ENCODE peak calls at places on chromosomes 7 and 10, in seven cellular contexts. N is stomach, G is transverse colon, Y is IMR-90, R is tibial nerve, F is body of pancreas, Z is esophagus squamous epithelium. B is an unnamed sample.
A peak's percentile ranks its signal among the peaks of the same experiment; 100 is the strongest.

GRCh38 chr10:49153971-49154370 is 20.1 kb upstream of the FAM170B start:
- DNase-seq in N (no peak), G (no peak), Y (peak; percentile 79), R (no peak), F (no peak), Z (no peak), B (no peak)

GRCh38 chr7:142873281-142873784 is 12.2 kb downstream of the TRPV6 start:
- DNase-seq in N (peak; percentile 50), G (no peak), Y (no peak), R (no peak), F (peak; percentile 53), Z (no peak), B (no peak)

GRCh38 chr7:152382244-152382643 is 53.6 kb downstream of the KMT2C start:
- DNase-seq in N (no peak), G (no peak), Y (no peak), R (no peak), F (no peak), Z (no peak), B (no peak)

GRCh38 chr10:113411456-113411855 is 141.4 kb upstream of the HABP2 start:
- DNase-seq in N (no peak), G (no peak), Y (no peak), R (no peak), F (no peak), Z (no peak), B (no peak)

GRCh38 chr10:124744047-124744687 is at the start of gene FAM53B:
- DNase-seq in N (peak; percentile 87), G (peak; percentile 88), Y (peak; percentile 72), R (peak; percentile 70), F (peak; percentile 88), Z (no peak), B (peak; percentile 80)

GRCh38 chr7:156907656-156908055 is 14.7 kb upstream of the LMBR1 start:
- DNase-seq in N (no peak), G (no peak), Y (no peak), R (no peak), F (no peak), Z (no peak), B (no peak)

GRCh38 chr7:47361746-47362215 is 220.1 kb downstream of the TNS3 start:
- DNase-seq in N (peak; percentile 17), G (peak; percentile 5), Y (peak; percentile 88), R (no peak), F (no peak), Z (no peak), B (peak; percentile 21)

GRCh38 chr10:130218936-130219335 is 82.7 kb downstream of the GLRX3 start:
- DNase-seq in N (no peak), G (no peak), Y (no peak), R (no peak), F (no peak), Z (no peak), B (no peak)

GRCh38 chr7:120053390-120053961 is 219.5 kb upstream of the KCND2 start:
- DNase-seq in N (no peak), G (no peak), Y (peak; percentile 82), R (no peak), F (no peak), Z (no peak), B (no peak)

GRCh38 chr7:48087349-48087748 is 1.7 kb upstream of the UPP1 start:
- DNase-seq in N (no peak), G (no peak), Y (peak; percentile 86), R (no peak), F (no peak), Z (no peak), B (no peak)

GRCh38 chr10:69160809-69161225 is 19.2 kb upstream of the SUPV3L1 start:
- DNase-seq in N (no peak), G (no peak), Y (peak; percentile 45), R (no peak), F (no peak), Z (no peak), B (no peak)

GRCh38 chr7:66426996-66427395 is 201.7 kb upstream of the KCTD7 start:
- DNase-seq in N (no peak), G (no peak), Y (no peak), R (no peak), F (no peak), Z (no peak), B (no peak)

GRCh38 chr10:51950371-51950995 is 251.1 kb upstream of the CSTF2T start:
- DNase-seq in N (no peak), G (no peak), Y (no peak), R (no peak), F (no peak), Z (no peak), B (no peak)

DNA sequence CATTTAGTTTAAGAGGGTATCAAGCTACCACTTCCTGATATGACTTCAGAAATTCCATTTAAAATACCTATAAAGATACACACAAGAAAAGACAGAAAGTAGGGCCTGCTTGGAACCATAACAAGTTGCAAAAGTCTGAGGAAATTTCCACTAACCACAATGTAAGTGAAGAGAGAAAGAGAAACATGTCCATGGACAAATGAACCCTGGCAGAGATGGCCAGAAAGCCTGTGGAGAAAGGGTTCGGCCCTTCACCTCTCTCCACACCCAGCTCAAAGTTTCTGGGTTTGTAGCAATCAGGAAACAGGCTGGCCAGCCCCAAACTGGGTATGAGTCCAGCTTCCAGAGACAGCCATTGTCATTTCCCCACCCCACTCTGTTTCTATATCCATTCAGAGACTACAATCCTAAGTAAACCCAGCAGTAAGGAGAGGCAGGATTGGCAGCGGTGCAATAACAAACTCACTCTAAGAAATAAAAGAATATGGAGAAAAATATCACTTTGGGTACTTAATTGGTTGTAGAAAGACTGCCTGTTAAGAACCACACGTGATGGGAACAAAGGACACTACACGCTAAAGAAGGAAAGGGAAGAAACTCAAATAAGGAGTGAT is 71.1 kb downstream of the STK17A start:
- DNase-seq in N (no peak), G (no peak), Y (no peak), R (no peak), F (no peak), Z (no peak), B (no peak)
- H3K4me1 ChIP-seq in N (peaks cover 47% of the 10 kb centered on the region), G (peaks cover 50% of the 10 kb centered on the region), Y (peaks cover 27% of the 10 kb centered on the region), R (peaks cover 38% of the 10 kb centered on the region), F (peaks cover 55% of the 10 kb centered on the region), Z (peaks cover 34% of the 10 kb centered on the region), B (no peaks in the 10 kb centered on the region)

DNA sequence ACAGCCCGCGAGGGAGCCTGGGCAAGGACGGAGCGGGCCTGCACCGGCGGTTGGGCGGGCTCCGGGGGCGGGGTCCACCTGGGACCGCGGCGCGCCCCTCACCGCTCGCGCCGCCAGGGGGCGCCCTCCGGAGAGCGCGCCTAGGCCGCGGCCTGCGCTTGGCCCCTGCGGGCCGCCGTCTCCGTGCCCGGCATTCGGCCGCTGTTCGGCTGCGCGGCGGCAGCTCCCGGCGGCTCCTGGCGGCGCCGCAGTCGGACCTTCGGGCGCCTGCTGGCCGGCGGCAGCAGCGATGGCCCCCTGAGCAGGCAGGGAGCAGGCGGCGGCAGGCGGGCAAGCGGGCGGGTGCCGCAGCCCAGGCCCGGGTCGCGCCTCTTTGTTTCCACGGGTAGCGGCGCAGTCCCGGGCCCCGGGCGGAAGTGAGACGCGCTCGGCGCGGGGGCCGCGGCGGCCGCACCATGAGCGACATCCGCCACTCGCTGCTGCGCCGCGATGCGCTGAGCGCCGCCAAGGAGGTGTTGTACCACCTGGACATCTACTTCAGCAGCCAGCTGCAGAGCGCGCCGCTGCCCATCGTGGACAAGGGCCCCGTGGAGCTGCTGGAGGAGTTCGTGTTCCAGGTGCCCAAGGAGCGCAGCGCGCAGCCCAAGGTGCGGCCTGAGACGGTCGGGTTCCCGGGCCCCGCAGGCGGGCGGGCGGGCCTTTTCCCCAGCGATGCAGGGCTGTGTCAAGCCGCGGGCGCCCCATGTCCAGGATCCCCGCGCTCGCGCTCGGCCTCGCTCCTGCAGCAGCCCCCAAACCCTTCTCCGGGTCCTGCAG is at the start of gene INTS15:
- DNase-seq in N (peak; percentile 84), G (peak; percentile 84), Y (peak; percentile 77), R (peak; percentile 26), F (peak; percentile 85), Z (no peak), B (peak; percentile 57)
- TF ChIP-seq POLR2A in N (no peak), G (no peak), Y (peak; percentile 84), R (peak; percentile 13), F (peak; percentile 64), Z (peak; percentile 77), B (no peak)

GRCh38 chr10:122875843-122876492 is 3.4 kb downstream of the FAM24B start:
- DNase-seq in N (no peak), G (no peak), Y (no peak), R (no peak), F (peak; percentile 18), Z (no peak), B (no peak)

GRCh38 chr10:122879339-122880273 is at the start of gene FAM24B:
- DNase-seq in N (peak; percentile 94), G (peak; percentile 95), Y (peak; percentile 98), R (peak; percentile 75), F (peak; percentile 99), Z (peak; percentile 62), B (peak; percentile 94)

GRCh38 chr10:122878799-122879338 is 512 bp downstream of the FAM24B start:
- DNase-seq in N (no peak), G (peak; percentile 9), Y (no peak), R (no peak), F (peak; percentile 75), Z (no peak), B (no peak)

GRCh38 chr10:122876493-122876855 is 2.9 kb downstream of the FAM24B start:
- DNase-seq in N (no peak), G (no peak), Y (no peak), R (no peak), F (no peak), Z (no peak), B (no peak)

DNA sequence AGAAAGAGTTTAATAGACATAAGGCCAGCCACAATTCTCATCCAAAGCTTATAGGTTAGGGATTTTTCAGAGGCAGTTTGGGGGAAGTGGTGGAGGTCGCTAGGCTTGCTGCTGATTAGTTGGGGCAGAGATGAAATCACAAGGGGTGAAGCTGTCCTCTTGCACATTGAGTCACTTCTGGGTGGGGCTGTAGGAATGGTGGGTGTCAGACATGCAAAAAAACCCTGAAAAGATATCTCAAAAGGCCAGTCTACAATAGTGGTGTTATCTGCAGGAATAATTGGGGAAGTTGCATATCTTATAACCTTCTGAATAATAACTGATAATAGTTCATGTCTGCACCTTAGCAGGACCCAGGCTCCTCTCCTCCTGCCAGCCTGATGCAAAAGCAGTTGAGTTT is 2.1 kb downstream of the FAM24B start:
- DNase-seq in N (no peak), G (no peak), Y (no peak), R (no peak), F (no peak), Z (no peak), B (no peak)
- H3K4me1 ChIP-seq in N (peaks cover 44% of the 10 kb centered on the region), G (peaks cover 18% of the 10 kb centered on the region), Y (peaks cover 3% of the 10 kb centered on the region), R (no peaks in the 10 kb centered on the region), F (peaks cover 48% of the 10 kb centered on the region), Z (peaks cover 6% of the 10 kb centered on the region), B (no peaks in the 10 kb centered on the region)

DNA sequence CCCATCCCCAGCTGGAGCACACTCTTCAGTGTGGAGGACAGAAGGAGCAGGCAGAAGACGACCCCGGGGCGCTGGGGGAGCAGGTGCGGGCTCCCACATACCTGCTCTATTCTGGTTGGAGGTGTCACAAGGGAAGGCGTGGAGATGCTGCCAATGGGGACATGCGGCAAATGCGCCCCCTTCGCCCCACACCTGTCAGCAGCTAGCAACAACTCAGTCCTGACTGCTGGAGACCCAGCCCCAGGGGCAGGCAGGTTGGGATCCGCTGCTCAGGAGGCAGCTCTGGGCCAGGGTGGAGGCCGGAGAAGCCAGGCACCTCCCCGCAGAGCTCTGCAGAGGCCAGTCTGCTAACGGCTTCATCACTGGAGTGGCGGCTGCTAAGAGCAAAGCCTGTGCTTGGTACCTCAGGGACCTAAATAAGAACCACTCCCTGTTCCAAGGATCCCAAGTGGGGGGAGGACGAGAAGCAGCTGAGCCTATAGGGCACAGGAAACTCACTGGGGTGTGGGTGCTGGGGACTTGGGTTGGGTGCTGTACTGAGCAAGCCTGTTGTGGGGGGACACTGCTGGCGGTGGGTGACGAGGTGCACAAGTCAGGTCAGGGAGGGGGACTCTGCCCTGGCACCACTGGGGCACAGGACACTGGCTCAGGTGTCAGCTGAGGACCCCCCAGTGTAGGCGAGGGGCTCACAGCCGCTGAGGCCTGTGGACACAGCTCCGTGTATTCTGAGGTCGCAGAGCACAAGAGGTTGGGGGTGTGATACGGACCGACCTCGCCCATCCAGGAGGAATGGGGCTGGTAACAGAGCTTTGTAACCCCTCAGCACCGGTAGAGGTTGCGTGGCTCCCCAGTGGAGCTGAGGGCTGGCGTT is 19.2 kb upstream of the GPR146 start:
- DNase-seq in N (no peak), G (no peak), Y (no peak), R (no peak), F (no peak), Z (no peak), B (no peak)
- TF ChIP-seq POLR2A in N (no peak), G (no peak), Y (no peak), R (no peak), F (no peak), Z (no peak), B (no peak)

B was measured in prostate gland.